ENCODE peak calls at places on chromosomes 11 and 22, in ten cellular contexts. One of them, this sample, is unnamed.

GRCh38 chr22:19626666-19627065 is 87.6 kb upstream of the SEPTIN5 start:
- DNase-seq in breast epithelium: no peak
- DNase-seq in spleen: no peak
- DNase-seq in endothelial cell of umbilical vein: no peak
- DNase-seq in HCT116: no peak
- DNase-seq in HL-60: no peak
- DNase-seq in suprapubic skin: peak; percentile 18
- DNase-seq in sigmoid colon: peak; percentile 21
- DNase-seq in stomach: no peak
- DNase-seq in GM23338: no peak
- DNase-seq in this sample: no peak

GRCh38 chr11:49208006-49208721 is at the start of gene FOLH1:
- DNase-seq in suprapubic skin: no peak
- DNase-seq in stomach: no peak
- DNase-seq in HL-60: peak; percentile 12
- DNase-seq in endothelial cell of umbilical vein: peak; percentile 6
- DNase-seq in sigmoid colon: peak; percentile 63
- DNase-seq in HCT116: no peak
- DNase-seq in breast epithelium: no peak
- DNase-seq in GM23338: peak; percentile 74
- DNase-seq in spleen: peak; percentile 75
- DNase-seq in this sample: no peak

GRCh38 chr11:104352036-104352435 is 188.1 kb upstream of the PDGFD start:
- DNase-seq in HL-60: no peak
- DNase-seq in GM23338: no peak
- DNase-seq in stomach: no peak
- DNase-seq in spleen: no peak
- DNase-seq in suprapubic skin: no peak
- DNase-seq in breast epithelium: no peak
- DNase-seq in endothelial cell of umbilical vein: no peak
- DNase-seq in HCT116: no peak
- DNase-seq in sigmoid colon: no peak
- DNase-seq in this sample: no peak

GRCh38 chr22:30427871-30428270 is 2.3 kb downstream of the MTFP1 start:
- DNase-seq in breast epithelium: no peak
- DNase-seq in endothelial cell of umbilical vein: no peak
- DNase-seq in GM23338: no peak
- DNase-seq in suprapubic skin: no peak
- DNase-seq in HL-60: no peak
- DNase-seq in spleen: no peak
- DNase-seq in stomach: no peak
- DNase-seq in sigmoid colon: no peak
- DNase-seq in HCT116: no peak
- DNase-seq in this sample: no peak

GRCh38 chr22:46073683-46074504 is 76.4 kb upstream of the PPARA start:
- DNase-seq in HCT116: no peak
- DNase-seq in GM23338: no peak
- DNase-seq in breast epithelium: peak; percentile 59
- DNase-seq in suprapubic skin: peak; percentile 68
- DNase-seq in HL-60: peak; percentile 33
- DNase-seq in endothelial cell of umbilical vein: peak; percentile 53
- DNase-seq in spleen: peak; percentile 75
- DNase-seq in stomach: peak; percentile 43
- DNase-seq in sigmoid colon: peak; percentile 89
- DNase-seq in this sample: peak; percentile 50

GRCh38 chr11:31818874-31819331 is 7.8 kb upstream of the PAX6 start:
- DNase-seq in sigmoid colon: no peak
- DNase-seq in stomach: no peak
- DNase-seq in HL-60: no peak
- DNase-seq in HCT116: no peak
- DNase-seq in endothelial cell of umbilical vein: no peak
- DNase-seq in GM23338: peak; percentile 66
- DNase-seq in suprapubic skin: no peak
- DNase-seq in spleen: peak; percentile 60
- DNase-seq in breast epithelium: peak; percentile 51
- DNase-seq in this sample: no peak

GRCh38 chr11:69039501-69039900 is 9.2 kb upstream of the TPCN2 start:
- DNase-seq in stomach: no peak
- DNase-seq in GM23338: no peak
- DNase-seq in sigmoid colon: no peak
- DNase-seq in endothelial cell of umbilical vein: no peak
- DNase-seq in suprapubic skin: no peak
- DNase-seq in HL-60: no peak
- DNase-seq in HCT116: no peak
- DNase-seq in breast epithelium: no peak
- DNase-seq in spleen: no peak
- DNase-seq in this sample: no peak

GRCh38 chr11:20303451-20303965 is 60.0 kb upstream of the HTATIP2 start:
- DNase-seq in GM23338: no peak
- DNase-seq in HL-60: no peak
- DNase-seq in sigmoid colon: no peak
- DNase-seq in stomach: no peak
- DNase-seq in breast epithelium: no peak
- DNase-seq in spleen: no peak
- DNase-seq in suprapubic skin: no peak
- DNase-seq in endothelial cell of umbilical vein: no peak
- DNase-seq in HCT116: no peak
- DNase-seq in this sample: no peak

GRCh38 chr11:67648140-67648795 is 2.3 kb downstream of the ACY3 start:
- DNase-seq in HL-60: peak; percentile 44
- DNase-seq in breast epithelium: no peak
- DNase-seq in GM23338: peak; percentile 85
- DNase-seq in stomach: peak; percentile 63
- DNase-seq in sigmoid colon: no peak
- DNase-seq in endothelial cell of umbilical vein: no peak
- DNase-seq in suprapubic skin: no peak
- DNase-seq in HCT116: peak; percentile 59
- DNase-seq in spleen: peak; percentile 91
- DNase-seq in this sample: peak; percentile 54

GRCh38 chr22:50418624-50419023 is 56.2 kb downstream of the SBF1 start:
- DNase-seq in HCT116: no peak
- DNase-seq in endothelial cell of umbilical vein: no peak
- DNase-seq in suprapubic skin: no peak
- DNase-seq in breast epithelium: no peak
- DNase-seq in stomach: no peak
- DNase-seq in spleen: no peak
- DNase-seq in sigmoid colon: no peak
- DNase-seq in HL-60: no peak
- DNase-seq in GM23338: no peak
- DNase-seq in this sample: no peak

GRCh38 chr11:65290448-65291165 is 24.1 kb upstream of the CDC42EP2 start:
- DNase-seq in HCT116: no peak
- DNase-seq in GM23338: no peak
- DNase-seq in sigmoid colon: peak; percentile 99
- DNase-seq in spleen: peak; percentile 87
- DNase-seq in endothelial cell of umbilical vein: peak; percentile 87
- DNase-seq in suprapubic skin: peak; percentile 97
- DNase-seq in stomach: peak; percentile 77
- DNase-seq in HL-60: peak; percentile 96
- DNase-seq in breast epithelium: no peak
- DNase-seq in this sample: peak; percentile 84

GRCh38 chr11:203056-203944 is 3.9 kb downstream of the BET1L start:
- DNase-seq in spleen: no peak
- DNase-seq in sigmoid colon: no peak
- DNase-seq in suprapubic skin: no peak
- DNase-seq in HCT116: no peak
- DNase-seq in HL-60: no peak
- DNase-seq in GM23338: no peak
- DNase-seq in stomach: peak; percentile 17
- DNase-seq in endothelial cell of umbilical vein: no peak
- DNase-seq in breast epithelium: peak; percentile 30
- DNase-seq in this sample: no peak

GRCh38 chr11:129436573-129436972 is 60.9 kb downstream of the BARX2 start:
- DNase-seq in GM23338: no peak
- DNase-seq in HCT116: no peak
- DNase-seq in breast epithelium: no peak
- DNase-seq in HL-60: no peak
- DNase-seq in suprapubic skin: no peak
- DNase-seq in spleen: no peak
- DNase-seq in endothelial cell of umbilical vein: no peak
- DNase-seq in stomach: no peak
- DNase-seq in sigmoid colon: no peak
- DNase-seq in this sample: no peak

GRCh38 chr11:125425601-125426000 is 70.5 kb downstream of the FEZ1 start:
- DNase-seq in stomach: no peak
- DNase-seq in sigmoid colon: no peak
- DNase-seq in HCT116: no peak
- DNase-seq in GM23338: no peak
- DNase-seq in HL-60: no peak
- DNase-seq in endothelial cell of umbilical vein: no peak
- DNase-seq in breast epithelium: no peak
- DNase-seq in suprapubic skin: no peak
- DNase-seq in spleen: no peak
- DNase-seq in this sample: no peak

GRCh38 chr11:83054904-83055380 is 16.8 kb downstream of the RAB30 start:
- DNase-seq in GM23338: no peak
- DNase-seq in HL-60: no peak
- DNase-seq in sigmoid colon: no peak
- DNase-seq in stomach: no peak
- DNase-seq in endothelial cell of umbilical vein: no peak
- DNase-seq in spleen: no peak
- DNase-seq in breast epithelium: no peak
- DNase-seq in suprapubic skin: no peak
- DNase-seq in HCT116: no peak
- DNase-seq in this sample: no peak

GRCh38 chr11:67463680-67464410 is 5.2 kb downstream of the TMEM134 start:
- DNase-seq in endothelial cell of umbilical vein: no peak
- DNase-seq in HL-60: peak; percentile 87
- DNase-seq in sigmoid colon: peak; percentile 90
- DNase-seq in breast epithelium: peak; percentile 90
- DNase-seq in GM23338: no peak
- DNase-seq in stomach: peak; percentile 54
- DNase-seq in suprapubic skin: peak; percentile 91
- DNase-seq in HCT116: peak; percentile 73
- DNase-seq in spleen: peak; percentile 92
- DNase-seq in this sample: peak; percentile 69

GRCh38 chr11:106091480-106092123 is 14.1 kb downstream of the AASDHPPT start:
- DNase-seq in HL-60: no peak
- DNase-seq in stomach: no peak
- DNase-seq in spleen: no peak
- DNase-seq in HCT116: no peak
- DNase-seq in suprapubic skin: no peak
- DNase-seq in endothelial cell of umbilical vein: peak; percentile 32
- DNase-seq in breast epithelium: no peak
- DNase-seq in sigmoid colon: no peak
- DNase-seq in GM23338: no peak
- DNase-seq in this sample: no peak
- TF ChIP-seq POLR2AphosphoS5 in HL-60: no peak
- TF ChIP-seq POLR2AphosphoS5 in stomach: no peak
- TF ChIP-seq POLR2AphosphoS5 in spleen: no peak
- TF ChIP-seq POLR2AphosphoS5 in HCT116: no peak
- TF ChIP-seq POLR2AphosphoS5 in suprapubic skin: no peak
- TF ChIP-seq POLR2AphosphoS5 in endothelial cell of umbilical vein: no peak
- TF ChIP-seq POLR2AphosphoS5 in breast epithelium: no peak
- TF ChIP-seq POLR2AphosphoS5 in sigmoid colon: no peak
- TF ChIP-seq POLR2AphosphoS5 in GM23338: no peak
- TF ChIP-seq POLR2AphosphoS5 in this sample: no peak

DNA sequence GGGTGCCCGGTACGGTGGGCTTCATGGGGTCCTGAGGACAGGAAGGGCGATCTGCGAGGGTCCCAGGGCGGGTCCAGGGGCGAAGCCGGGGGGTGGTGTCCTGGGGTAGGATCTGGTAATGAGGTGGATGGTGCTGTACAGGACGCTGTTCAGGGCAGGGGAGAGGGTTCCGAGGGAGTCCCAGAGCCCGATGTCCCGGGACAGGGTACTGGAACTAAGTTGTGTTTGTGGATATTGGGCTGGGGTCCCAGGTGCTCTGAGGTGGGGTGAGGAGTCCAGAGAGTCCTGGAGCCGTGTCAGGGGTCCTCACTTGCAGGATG is 426 bp downstream of the LZTR1 start:
- DNase-seq in HCT116: no peak
- DNase-seq in endothelial cell of umbilical vein: no peak
- DNase-seq in stomach: no peak
- DNase-seq in sigmoid colon: no peak
- DNase-seq in GM23338: no peak
- DNase-seq in breast epithelium: no peak
- DNase-seq in HL-60: no peak
- DNase-seq in suprapubic skin: no peak
- DNase-seq in spleen: no peak
- DNase-seq in this sample: no peak
- H3K27ac ChIP-seq in HCT116: peak overlapping the region; percentile 80
- H3K27ac ChIP-seq in endothelial cell of umbilical vein: no peak overlapping the region
- H3K27ac ChIP-seq in stomach: peak overlapping the region; percentile 94
- H3K27ac ChIP-seq in sigmoid colon: peak overlapping the region; percentile 91
- H3K27ac ChIP-seq in GM23338: no peak overlapping the region
- H3K27ac ChIP-seq in breast epithelium: peak overlapping the region; percentile 92
- H3K27ac ChIP-seq in HL-60: peak overlapping the region; percentile 85
- H3K27ac ChIP-seq in suprapubic skin: peak overlapping the region; percentile 79
- H3K27ac ChIP-seq in spleen: peak overlapping the region; percentile 95
- H3K27ac ChIP-seq in this sample: peak overlapping the region; percentile 90

GRCh38 chr11:116840224-116840745 is 2.9 kb upstream of the APOA1 start:
- DNase-seq in breast epithelium: no peak
- DNase-seq in stomach: no peak
- DNase-seq in endothelial cell of umbilical vein: no peak
- DNase-seq in suprapubic skin: peak; percentile 19
- DNase-seq in spleen: peak; percentile 52
- DNase-seq in HCT116: no peak
- DNase-seq in sigmoid colon: no peak
- DNase-seq in GM23338: peak; percentile 58
- DNase-seq in HL-60: peak; percentile 24
- DNase-seq in this sample: no peak
- TF ChIP-seq CTCF in breast epithelium: no peak
- TF ChIP-seq CTCF in stomach: no peak
- TF ChIP-seq CTCF in endothelial cell of umbilical vein: peak; percentile 10
- TF ChIP-seq CTCF in suprapubic skin: no peak
- TF ChIP-seq CTCF in spleen: no peak
- TF ChIP-seq CTCF in HCT116: peak; percentile 9
- TF ChIP-seq CTCF in sigmoid colon: no peak
- TF ChIP-seq CTCF in GM23338: peak; percentile 41
- TF ChIP-seq CTCF in HL-60: no peak
- TF ChIP-seq CTCF in this sample: no peak

DNA sequence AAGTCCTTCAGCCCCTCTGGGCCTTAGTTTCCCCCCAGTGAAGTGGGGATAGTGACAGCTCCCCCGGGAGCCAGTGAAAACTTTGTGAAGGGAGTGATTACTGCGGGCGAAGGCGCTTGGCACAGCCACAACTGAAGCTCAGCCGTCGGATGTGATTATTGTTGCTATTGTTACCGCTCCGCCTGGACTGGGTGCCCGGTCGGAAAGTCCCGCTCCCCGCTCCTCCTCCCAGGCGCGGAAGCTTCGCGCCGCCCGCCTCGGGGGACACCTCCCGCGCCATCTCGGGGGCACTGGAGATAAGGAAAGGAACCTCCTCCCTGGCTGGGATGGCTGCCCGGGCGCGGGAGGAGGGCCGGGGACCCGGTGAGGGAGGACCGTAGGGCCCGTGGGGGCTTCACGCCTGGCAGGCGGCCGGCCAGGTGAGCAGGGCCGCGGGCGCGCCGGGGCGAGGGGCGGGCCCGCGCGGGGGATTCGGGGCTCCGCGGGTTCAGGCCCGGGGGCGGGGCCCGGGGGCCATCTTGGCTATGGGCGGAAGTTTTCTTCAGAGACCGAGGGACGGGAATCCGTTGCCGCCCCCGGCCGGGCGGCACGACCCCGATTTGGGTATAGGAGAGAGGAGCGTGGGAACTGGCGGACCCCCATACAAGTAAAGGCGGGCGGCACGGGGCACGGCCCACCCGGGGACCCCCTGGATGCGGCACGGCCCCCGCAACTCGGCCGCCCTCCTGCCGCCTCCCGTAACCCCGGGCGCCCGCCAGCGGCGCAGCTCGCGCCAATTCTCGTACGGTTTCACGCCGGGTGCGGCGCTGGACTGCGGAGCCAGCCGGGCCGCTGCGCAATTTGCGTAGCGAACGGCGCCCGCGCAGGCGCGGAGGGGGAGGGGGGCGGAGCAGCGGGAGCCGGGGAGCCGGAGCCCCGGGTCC is at the start of gene GPR137:
- DNase-seq in sigmoid colon: peak; percentile 92
- DNase-seq in GM23338: peak; percentile 80
- DNase-seq in breast epithelium: peak; percentile 90
- DNase-seq in stomach: peak; percentile 92
- DNase-seq in HL-60: peak; percentile 84
- DNase-seq in spleen: peak; percentile 98
- DNase-seq in HCT116: no peak
- DNase-seq in endothelial cell of umbilical vein: peak; percentile 79
- DNase-seq in suprapubic skin: peak; percentile 92
- DNase-seq in this sample: peak; percentile 91
- TF ChIP-seq POLR2AphosphoS5 in sigmoid colon: peak; percentile 43
- TF ChIP-seq POLR2AphosphoS5 in GM23338: no peak
- TF ChIP-seq POLR2AphosphoS5 in breast epithelium: no peak
- TF ChIP-seq POLR2AphosphoS5 in stomach: peak; percentile 50
- TF ChIP-seq POLR2AphosphoS5 in HL-60: peak; percentile 13
- TF ChIP-seq POLR2AphosphoS5 in spleen: peak; percentile 43
- TF ChIP-seq POLR2AphosphoS5 in HCT116: peak; percentile 76
- TF ChIP-seq POLR2AphosphoS5 in endothelial cell of umbilical vein: peak; percentile 55
- TF ChIP-seq POLR2AphosphoS5 in suprapubic skin: no peak
- TF ChIP-seq POLR2AphosphoS5 in this sample: peak; percentile 68

This sample was measured in transverse colon.